ENCODE peak calls at places on chromosomes 2 and 18, in four cellular contexts. N is suprapubic skin, K is HCT116, W is kidney. M is an unnamed sample. For H3K4me1, the result is how much of the 10 kb centered on the place peaks cover.

GRCh38 chr2:145380436-145381017 is 860.6 kb upstream of the ZEB2 start:
- DNase-seq in N (no peak), W (no peak), K (peak), M (no peak)

GRCh38 chr18:74450626-74451025 is 6.5 kb downstream of the DIPK1C start:
- DNase-seq in W (no peak), N (no peak), K (no peak), M (no peak)

GRCh38 chr2:190031971-190032623 is 30.4 kb downstream of the MSTN start:
- DNase-seq in K (no peak), N (no peak), W (no peak), M (no peak)

GRCh38 chr18:33194793-33195192 is 245.7 kb downstream of the CCDC178 start:
- DNase-seq in N (no peak), K (no peak), W (no peak), M (no peak)

GRCh38 chr2:72149556-72150156 is 2.0 kb upstream of the CYP26B1 start:
- DNase-seq in N (peak), K (no peak), W (peak), M (peak)

GRCh38 chr2:61988462-61989366 is 83.2 kb downstream of the COMMD1 start:
- DNase-seq in N (no peak), W (no peak), K (no peak), M (no peak)

GRCh38 chr2:96485350-96485749 is 19.8 kb downstream of the NEURL3 start:
- DNase-seq in K (no peak), W (no peak), N (no peak), M (no peak)

GRCh38 chr2:226756131-226756530 is 43.5 kb downstream of the IRS1 start:
- DNase-seq in W (no peak), N (no peak), K (peak), M (no peak)

GRCh38 chr18:56576826-56577573 is 61.4 kb downstream of the TXNL1 start:
- DNase-seq in K (no peak), N (no peak), W (no peak), M (no peak)

GRCh38 chr2:217935245-217935879 is 67.4 kb downstream of the TNS1 start:
- DNase-seq in K (no peak), W (peak), N (no peak), M (no peak)

GRCh38 chr2:233940376-233941276 is 23.5 kb downstream of the TRPM8 start:
- DNase-seq in N (no peak), K (no peak), W (no peak), M (no peak)

GRCh38 chr2:8319219-8319618 is 362.6 kb upstream of the ID2 start:
- DNase-seq in K (no peak), N (no peak), W (no peak), M (no peak)

GRCh38 chr18:35267809-35268208 is 22.2 kb downstream of the ZSCAN30 start:
- DNase-seq in N (peak), K (no peak), W (peak), M (peak)

GRCh38 chr2:184602734-184603133 is 4.4 kb downstream of the ZNF804A start:
- DNase-seq in W (no peak), N (no peak), K (no peak), M (no peak)

GRCh38 chr2:150143087-150143536 is 344.4 kb downstream of the RND3 start:
- DNase-seq in K (no peak), N (no peak), W (no peak), M (no peak)

GRCh38 chr2:226979004-226979403 is 143.2 kb downstream of the RHBDD1 start:
- DNase-seq in N (no peak), W (no peak), K (no peak), M (no peak)

GRCh38 chr2:112065966-112066365 is 10.9 kb downstream of the TMEM87B start:
- DNase-seq in N (no peak), W (no peak), K (no peak), M (no peak)

GRCh38 chr2:128644156-128644555 is 325.5 kb upstream of the HS6ST1 start:
- DNase-seq in W (peak), N (peak), K (no peak), M (peak)

GRCh38 chr18:10798727-10799435 is 273.1 kb downstream of the NAPG start:
- DNase-seq in N (no peak), K (no peak), W (no peak), M (no peak)

GRCh38 chr2:112168422-112169124 is 30.4 kb downstream of the FBLN7 start:
- DNase-seq in N (peak), W (no peak), K (no peak), M (no peak)

GRCh38 chr2:191626497-191627151 is 51.3 kb upstream of the NABP1 start:
- DNase-seq in W (no peak), K (no peak), N (no peak), M (no peak)

GRCh38 chr2:62158444-62159121 is 37.3 kb upstream of the B3GNT2 start:
- DNase-seq in K (no peak), W (no peak), N (no peak), M (no peak)

GRCh38 chr2:105135436-105135835 is 97.6 kb downstream of the MRPS9 start:
- DNase-seq in N (no peak), W (no peak), K (no peak), M (no peak)

GRCh38 chr2:233331536-233331935 is 22.8 kb upstream of the DGKD start:
- DNase-seq in N (peak), W (peak), K (no peak), M (peak)

GRCh38 chr2:106703161-106703560 is 182.8 kb downstream of the ST6GAL2 start:
- DNase-seq in W (no peak), N (no peak), K (no peak), M (no peak)

GRCh38 chr18:57141208-57142129 is 5.4 kb upstream of the BOD1L2 start:
- DNase-seq in N (no peak), K (no peak), W (no peak), M (no peak)

GRCh38 chr2:152740743-152741328 is 22.4 kb downstream of the ARL6IP6 start:
- DNase-seq in N (no peak), W (no peak), K (peak), M (no peak)

GRCh38 chr2:143600136-143600535 is 470.9 kb downstream of the ARHGAP15 start:
- DNase-seq in W (no peak), N (no peak), K (no peak), M (no peak)

GRCh38 chr18:79983253-79983652 is 5.1 kb downstream of the TXNL4A start:
- DNase-seq in N (no peak), K (no peak), W (no peak), M (no peak)

GRCh38 chr18:5943514-5943913 is 48.2 kb upstream of the TMEM200C start:
- DNase-seq in W (no peak), K (no peak), N (no peak), M (no peak)

GRCh38 chr2:9832586-9832985 is 10.7 kb upstream of the TAF1B start:
- DNase-seq in N (no peak), W (no peak), K (no peak), M (no peak)

GRCh38 chr2:120765911-120766757 is 30.5 kb downstream of the GLI2 start:
- DNase-seq in W (peak), N (peak), K (no peak), M (peak)

GRCh38 chr18:1708006-1708405 is 803.3 kb downstream of the ADCYAP1 start:
- DNase-seq in N (no peak), K (no peak), W (no peak), M (no peak)

GRCh38 chr18:79643049-79643765 is 36.4 kb upstream of the CTDP1 start:
- DNase-seq in N (no peak), W (no peak), K (no peak), M (peak)

GRCh38 chr2:228082571-228082970 is 98.9 kb downstream of the SPHKAP start:
- DNase-seq in K (no peak), N (no peak), W (no peak), M (no peak)

GRCh38 chr2:140657657-140658056 is 1473.2 kb downstream of the LRP1B start:
- DNase-seq in W (no peak), K (no peak), N (no peak), M (no peak)

GRCh38 chr2:3712841-3713503 is 9.6 kb downstream of the DCDC2C start:
- DNase-seq in N (no peak), W (no peak), K (no peak), M (no peak)

GRCh38 chr2:190457256-190457655 is 49.1 kb downstream of the MFSD6 start:
- DNase-seq in W (no peak), K (no peak), N (no peak), M (no peak)

GRCh38 chr2:99473496-99474083 is 16.2 kb downstream of the REV1 start:
- DNase-seq in N (no peak), W (no peak), K (no peak), M (no peak)
- H3K4me1 ChIP-seq in N (under half), W (under half), K (under half), M (half or more)

DNA sequence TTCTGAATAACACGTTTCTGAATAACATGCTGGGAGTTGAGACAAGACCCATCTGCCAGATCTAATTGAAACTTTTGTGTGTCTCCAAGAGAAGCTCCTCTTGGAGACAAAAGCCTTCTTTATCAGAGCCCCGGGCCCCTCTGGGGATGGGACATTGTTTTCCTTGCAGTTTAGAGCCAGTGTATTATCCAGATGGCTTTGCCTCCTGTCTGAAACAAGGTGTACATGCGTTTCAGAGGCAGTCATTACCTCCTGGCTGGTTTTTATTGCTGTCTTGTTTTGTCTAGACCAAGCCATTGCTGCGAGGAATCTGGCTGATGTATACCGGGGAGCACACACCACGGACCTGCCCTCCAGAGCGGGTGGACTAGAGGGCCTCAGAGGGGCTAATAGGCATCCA is 7.8 kb downstream of the FOSL2 start:
- DNase-seq in W (no peak), N (no peak), K (no peak), M (no peak)
- H3K4me1 ChIP-seq in W (under half), N (half or more), K (under half), M (under half)

GRCh38 chr2:238948765-238949641 is 101.1 kb downstream of the TWIST2 start:
- DNase-seq in N (peak), K (no peak), W (no peak), M (peak)

GRCh38 chr2:238946586-238947242 is 98.8 kb downstream of the TWIST2 start:
- DNase-seq in N (peak), K (no peak), W (no peak), M (peak)

GRCh38 chr2:238947920-238948710 is 100.2 kb downstream of the TWIST2 start:
- DNase-seq in W (no peak), K (peak), N (peak), M (peak)

GRCh38 chr2:238945433-238946150 is 97.7 kb downstream of the TWIST2 start:
- DNase-seq in N (peak), K (peak), W (no peak), M (peak)

DNA sequence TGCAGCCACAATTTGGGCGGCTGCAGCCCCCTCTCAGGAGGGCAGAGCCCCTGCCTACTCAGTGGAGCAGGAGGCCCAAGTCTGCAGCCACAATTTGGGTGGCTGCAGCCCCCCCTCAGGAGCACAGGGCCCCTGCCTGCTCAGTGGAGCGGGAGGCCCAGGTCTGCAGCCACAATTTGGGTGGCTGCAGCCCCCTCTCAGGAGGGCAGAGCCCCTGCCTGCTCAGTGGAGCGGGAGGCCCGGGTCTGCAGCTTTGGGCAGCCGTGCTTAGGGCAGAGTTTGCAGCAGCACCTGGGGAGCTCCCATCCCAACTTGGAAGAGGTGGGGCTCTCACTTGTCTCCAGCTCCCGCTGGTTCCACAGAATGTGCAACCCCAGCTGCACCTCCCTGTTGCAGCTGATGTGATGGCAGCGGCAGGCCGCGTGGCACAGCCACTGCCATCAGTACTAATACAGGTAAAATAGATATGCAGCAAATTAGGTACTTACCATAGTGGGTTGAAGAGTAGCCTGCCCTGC is 99.4 kb downstream of the TWIST2 start:
- DNase-seq in K (no peak), W (no peak), N (peak), M (peak)
- H3K4me1 ChIP-seq in K (under half), W (under half), N (under half), M (under half)

GRCh38 chr2:28411166-28411755 is 18.6 kb downstream of the FOSL2 start:
- DNase-seq in N (no peak), W (no peak), K (no peak), M (no peak)
- H3K4me1 ChIP-seq in N (half or more), W (under half), K (under half), M (under half)

GRCh38 chr2:241224851-241225438 is 36.5 kb downstream of the ANO7 start:
- DNase-seq in W (peak), K (no peak), N (no peak), M (peak)

GRCh38 chr2:241225983-241226382 is 37.5 kb downstream of the ANO7 start:
- DNase-seq in W (peak), K (no peak), N (peak), M (no peak)

GRCh38 chr2:241225545-241225944 is 37.1 kb downstream of the ANO7 start:
- DNase-seq in K (no peak), N (peak), W (peak), M (peak)

GRCh38 chr2:241223211-241224067 is 35.0 kb downstream of the ANO7 start:
- DNase-seq in W (peak), K (no peak), N (peak), M (peak)

DNA sequence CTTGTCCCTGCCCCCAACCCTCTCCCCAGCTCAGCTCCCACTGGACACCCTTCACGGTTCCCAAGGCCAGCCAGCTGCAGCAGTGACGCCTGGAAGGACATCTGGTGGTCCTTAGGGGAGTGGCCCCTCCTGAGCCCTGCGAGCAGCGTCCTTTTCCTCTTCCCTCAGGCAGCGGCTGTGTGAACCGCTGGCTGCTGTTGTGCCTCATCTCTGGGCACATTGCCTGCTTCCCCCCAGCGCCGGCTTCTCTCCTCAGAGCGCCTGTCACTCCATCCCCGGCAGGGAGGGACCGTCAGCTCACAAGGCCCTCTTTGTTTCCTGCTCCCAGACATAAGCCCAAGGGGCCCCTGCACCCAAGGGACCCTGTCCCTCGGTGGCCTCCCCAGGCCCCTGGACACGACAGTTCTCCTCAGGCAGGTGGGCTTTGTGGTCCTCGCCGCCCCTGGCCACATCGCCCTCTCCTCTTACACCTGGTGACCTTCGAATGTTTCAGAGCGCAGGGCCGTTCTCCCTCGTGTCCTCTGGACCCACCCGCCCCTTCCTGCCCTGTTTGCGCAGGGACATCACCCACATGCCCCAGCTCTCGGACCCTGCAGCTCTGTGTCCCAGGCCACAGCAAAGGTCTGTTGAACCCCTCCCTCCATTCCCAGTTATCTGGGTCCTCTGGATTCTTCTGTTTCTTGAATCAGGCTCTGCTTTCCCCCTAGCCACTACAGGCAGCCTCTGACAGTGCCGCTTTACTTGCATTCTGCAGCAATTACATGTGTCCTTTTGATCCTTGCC is 35.8 kb downstream of the ANO7 start:
- DNase-seq in W (peak), N (peak), K (no peak), M (peak)
- H3K4me1 ChIP-seq in W (under half), N (under half), K (under half), M (under half)

GRCh38 chr2:196271786-196272185 is 100.4 kb upstream of the STK17B start:
- DNase-seq in W (no peak), K (no peak), N (no peak), M (no peak)

GRCh38 chr2:196268022-196268421 is 96.6 kb upstream of the STK17B start:
- DNase-seq in K (no peak), N (no peak), W (no peak), M (no peak)

GRCh38 chr2:196266351-196266750 is 95.0 kb upstream of the STK17B start:
- DNase-seq in N (no peak), K (no peak), W (no peak), M (no peak)

GRCh38 chr2:196266855-196267254 is 95.5 kb upstream of the STK17B start:
- DNase-seq in K (no peak), W (no peak), N (no peak), M (no peak)

GRCh38 chr2:196268538-196269338 is 97.4 kb upstream of the STK17B start:
- DNase-seq in K (no peak), N (no peak), W (no peak), M (no peak)
- H3K4me1 ChIP-seq in K (under half), N (under half), W (under half), M (half or more)

DNA sequence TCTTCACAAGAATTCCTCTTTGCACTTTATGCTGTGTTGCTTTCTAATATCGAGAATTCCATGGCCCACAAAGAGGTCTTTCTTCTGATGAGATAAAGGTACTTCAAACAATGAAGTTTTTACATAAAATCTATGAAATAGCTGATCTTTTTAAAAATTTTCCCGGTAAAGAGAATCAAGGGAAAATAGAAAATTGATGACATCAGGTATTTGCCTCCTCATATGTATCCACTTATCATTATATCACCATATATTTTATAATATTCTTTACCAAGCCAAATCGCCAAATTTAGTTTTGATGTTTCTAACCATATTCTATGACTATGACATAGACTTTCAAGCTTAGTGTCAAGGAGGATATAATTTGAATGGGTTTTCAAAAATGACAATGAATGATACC is 139.8 kb downstream of the CHST9 start:
- DNase-seq in N (no peak), W (no peak), K (no peak), M (no peak)
- H3K4me1 ChIP-seq in N (under half), W (under half), K (under half), M (under half)

DNA sequence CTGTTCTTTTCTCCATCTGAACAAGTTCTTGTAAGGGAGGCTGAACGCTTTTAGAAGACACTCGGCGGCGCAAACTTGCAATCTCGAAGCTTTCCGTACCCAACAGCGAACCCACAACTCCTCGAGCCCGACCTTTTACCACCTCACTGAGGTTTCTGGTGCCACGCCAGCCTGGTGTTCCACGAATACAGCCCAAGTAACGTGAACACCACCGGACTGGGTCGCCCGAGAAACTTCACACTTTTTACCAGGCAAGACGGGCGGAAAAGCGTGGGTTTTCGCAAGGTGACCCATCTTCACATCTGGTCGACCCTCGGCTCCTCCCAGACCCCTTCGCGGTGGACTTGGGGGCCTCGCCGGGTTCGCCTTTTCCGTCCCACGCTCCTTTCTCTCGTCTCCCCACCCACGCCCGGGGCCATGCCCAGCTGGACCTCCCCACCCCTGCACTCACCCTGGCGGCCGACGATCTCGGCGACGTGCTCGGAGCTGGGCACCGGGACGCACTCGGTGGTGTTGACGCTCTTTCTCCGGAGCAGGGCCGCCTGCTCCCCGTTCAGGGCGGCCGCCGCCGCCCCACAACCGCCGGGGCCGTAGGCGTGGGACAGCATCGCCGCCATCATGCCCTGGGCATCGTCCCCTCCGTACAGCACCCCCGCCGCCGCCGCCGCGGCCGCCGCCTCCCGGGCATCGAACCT is 1.2 kb downstream of the MEX3C start:
- DNase-seq in K (no peak), W (peak), N (peak), M (peak)
- H3K4me1 ChIP-seq in K (under half), W (under half), N (under half), M (under half)

M was measured in spleen.